ENCODE peak calls at places on chromosomes 2 and 18, in seven cellular contexts. N, K, U, M, H, P and F are unnamed samples.

GRCh38 chr2:85168984-85169383 is 35.8 kb downstream of the TCF7L1 start:
- DNase-seq in N (no peak), K (no peak), U (no peak), M (no peak), H (no peak), P (no peak), F (no peak)

GRCh38 chr18:78813156-78813555 is 166.5 kb upstream of the SALL3 start:
- DNase-seq in N (no peak), K (no peak), U (no peak), M (no peak), H (no peak), P (no peak), F (no peak)

GRCh38 chr18:66553824-66554223 is 50.1 kb downstream of the CDH19 start:
- DNase-seq in N (no peak), K (no peak), U (no peak), M (no peak), H (no peak), P (no peak), F (no peak)

GRCh38 chr2:121705390-121705789 is 31.3 kb downstream of the NIFK start:
- DNase-seq in N (no peak), K (no peak), U (no peak), M (no peak), H (no peak), P (no peak), F (no peak)

GRCh38 chr2:201208563-201209252 is 25.8 kb downstream of the CASP10 start:
- DNase-seq in N (peak; percentile 57), K (no peak), U (no peak), M (no peak), H (peak; percentile 70), P (no peak), F (no peak)

GRCh38 chr2:160270571-160271113 is 70.6 kb upstream of the ITGB6 start:
- DNase-seq in N (no peak), K (no peak), U (no peak), M (peak; percentile 38), H (peak; percentile 70), P (no peak), F (no peak)

GRCh38 chr2:3626118-3626816 is 31.4 kb downstream of the COLEC11 start:
- DNase-seq in N (no peak), K (peak; percentile 4), U (peak; percentile 74), M (no peak), H (peak; percentile 13), P (no peak), F (no peak)

GRCh38 chr18:10927290-10927979 is 221.9 kb downstream of the PIEZO2 start:
- DNase-seq in N (no peak), K (peak; percentile 23), U (peak; percentile 89), M (no peak), H (no peak), P (no peak), F (no peak)

GRCh38 chr2:33848486-33848885 is 249.4 kb upstream of the FAM98A start:
- DNase-seq in N (no peak), K (no peak), U (peak; percentile 80), M (no peak), H (no peak), P (no peak), F (no peak)

GRCh38 chr2:96838345-96839287 is 5.2 kb downstream of the ANKRD23 start:
- DNase-seq in N (no peak), K (no peak), U (no peak), M (no peak), H (no peak), P (no peak), F (no peak)

GRCh38 chr2:73232471-73233153 is 427 bp downstream of the PRADC1 start:
- DNase-seq in N (peak; percentile 53), K (no peak), U (no peak), M (peak; percentile 55), H (no peak), P (no peak), F (no peak)

GRCh38 chr18:79480171-79480981 is 84.6 kb downstream of the NFATC1 start:
- DNase-seq in N (no peak), K (no peak), U (no peak), M (no peak), H (no peak), P (no peak), F (no peak)

DNA sequence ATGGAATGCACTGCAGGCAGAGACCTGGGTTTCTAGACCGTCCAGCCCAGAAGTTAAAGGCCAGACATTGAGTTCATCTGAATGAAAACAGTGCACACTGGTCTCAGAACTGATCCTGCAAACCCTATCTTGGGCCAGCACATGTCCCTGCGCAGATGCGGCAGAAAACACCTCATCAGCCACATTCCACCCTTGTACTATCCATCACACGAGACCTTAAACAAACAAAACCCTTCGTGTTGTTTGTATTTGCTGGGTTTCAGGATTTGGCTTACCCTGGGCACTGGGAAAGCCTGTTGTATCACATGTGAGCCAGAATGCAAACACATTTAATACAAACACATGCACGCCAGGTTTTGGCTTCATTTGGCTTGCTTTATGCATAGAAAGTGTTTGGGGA is 12.5 kb downstream of the WIPF1 start:
- DNase-seq in N (no peak), K (no peak), U (peak; percentile 54), M (no peak), H (no peak), P (peak; percentile 43), F (no peak)
- TF ChIP-seq CTCF in N (no peak), K (no peak), U (no peak), M (no peak), H (no peak), P (no peak), F (no peak)

GRCh38 chr2:29035346-29035745 is 39.0 kb downstream of the PCARE start:
- DNase-seq in N (no peak), K (no peak), U (no peak), M (no peak), H (no peak), P (no peak), F (no peak)

GRCh38 chr2:29041161-29041660 is 33.1 kb downstream of the PCARE start:
- DNase-seq in N (no peak), K (no peak), U (no peak), M (no peak), H (no peak), P (no peak), F (no peak)

GRCh38 chr2:29040552-29040951 is 33.8 kb downstream of the PCARE start:
- DNase-seq in N (no peak), K (no peak), U (peak; percentile 10), M (no peak), H (no peak), P (no peak), F (no peak)

GRCh38 chr2:29042581-29043075 is 31.7 kb downstream of the PCARE start:
- DNase-seq in N (no peak), K (peak; percentile 35), U (peak; percentile 70), M (no peak), H (no peak), P (no peak), F (no peak)

GRCh38 chr2:29039718-29040480 is 34.4 kb downstream of the PCARE start:
- DNase-seq in N (no peak), K (no peak), U (no peak), M (no peak), H (no peak), P (no peak), F (no peak)
- H3K4me1 ChIP-seq in N (no peaks in the 10 kb centered on the region), K (peaks cover 4% of the 10 kb centered on the region), U (peaks cover 3% of the 10 kb centered on the region), M (no peaks in the 10 kb centered on the region), H (no peaks in the 10 kb centered on the region), P (no peaks in the 10 kb centered on the region), F (no peaks in the 10 kb centered on the region)

GRCh38 chr2:181458881-181459280 is 1.7 kb downstream of the ITGA4 start:
- DNase-seq in N (no peak), K (no peak), U (no peak), M (no peak), H (no peak), P (no peak), F (no peak)

GRCh38 chr2:181459646-181460045 is 2.5 kb downstream of the ITGA4 start:
- DNase-seq in N (no peak), K (no peak), U (peak; percentile 6), M (no peak), H (no peak), P (no peak), F (no peak)

GRCh38 chr2:181461056-181461630 is 4.0 kb downstream of the ITGA4 start:
- DNase-seq in N (peak; percentile 22), K (no peak), U (no peak), M (no peak), H (no peak), P (no peak), F (no peak)

GRCh38 chr2:181463573-181463972 is 6.4 kb downstream of the ITGA4 start:
- DNase-seq in N (no peak), K (no peak), U (no peak), M (no peak), H (no peak), P (no peak), F (no peak)

GRCh38 chr2:181462032-181462431 is 4.8 kb downstream of the ITGA4 start:
- DNase-seq in N (no peak), K (no peak), U (peak; percentile 6), M (no peak), H (no peak), P (no peak), F (no peak)
- TF ChIP-seq CTCF in N (no peak), K (no peak), U (no peak), M (no peak), H (no peak), P (no peak), F (no peak)

GRCh38 chr18:13547347-13547746 is 179.0 kb downstream of the FAM210A start:
- DNase-seq in N (no peak), K (no peak), U (no peak), M (no peak), H (no peak), P (no peak), F (no peak)
- H3K4me1 ChIP-seq in N (peaks cover 15% of the 10 kb centered on the region), K (peaks cover 20% of the 10 kb centered on the region), U (no peaks in the 10 kb centered on the region), M (peaks cover 4% of the 10 kb centered on the region), H (no peaks in the 10 kb centered on the region), P (no peaks in the 10 kb centered on the region), F (peaks cover 34% of the 10 kb centered on the region)